ENCODE peak calls at places on chromosomes 12 and 14, in ten cellular contexts. One of them, this sample, is unnamed.
A peak's percentile ranks its signal among the peaks of the same experiment; 100 is the strongest.

GRCh38 chr12:72271401-72271740 is 799 bp upstream of the TRHDE start:
- DNase-seq in left ventricle myocardium inferior: no peak
- DNase-seq in pancreas: peak; percentile 75
- DNase-seq in NB4: no peak
- DNase-seq in tibial nerve: peak; percentile 8
- DNase-seq in fibroblast of mammary gland: no peak
- DNase-seq in lower leg skin: peak; percentile 83
- DNase-seq in upper lobe of right lung: peak; percentile 64
- DNase-seq in HepG2: no peak
- DNase-seq in fibroblast of lung: peak; percentile 72
- DNase-seq in this sample: peak; percentile 43

GRCh38 chr12:88958153-88958552 is 377.9 kb upstream of the KITLG start:
- DNase-seq in lower leg skin: no peak
- DNase-seq in left ventricle myocardium inferior: no peak
- DNase-seq in upper lobe of right lung: no peak
- DNase-seq in pancreas: no peak
- DNase-seq in fibroblast of lung: no peak
- DNase-seq in tibial nerve: no peak
- DNase-seq in NB4: no peak
- DNase-seq in fibroblast of mammary gland: no peak
- DNase-seq in HepG2: peak; percentile 46
- DNase-seq in this sample: no peak

GRCh38 chr12:110619534-110619953 is 5.6 kb downstream of the TCTN1 start:
- DNase-seq in fibroblast of mammary gland: peak; percentile 28
- DNase-seq in fibroblast of lung: no peak
- DNase-seq in tibial nerve: no peak
- DNase-seq in left ventricle myocardium inferior: no peak
- DNase-seq in pancreas: no peak
- DNase-seq in upper lobe of right lung: no peak
- DNase-seq in NB4: peak; percentile 48
- DNase-seq in HepG2: no peak
- DNase-seq in lower leg skin: no peak
- DNase-seq in this sample: no peak

GRCh38 chr14:74029136-74029535 is 10.0 kb downstream of the BBOF1 start:
- DNase-seq in tibial nerve: no peak
- DNase-seq in left ventricle myocardium inferior: no peak
- DNase-seq in fibroblast of lung: no peak
- DNase-seq in HepG2: no peak
- DNase-seq in pancreas: no peak
- DNase-seq in fibroblast of mammary gland: no peak
- DNase-seq in upper lobe of right lung: no peak
- DNase-seq in NB4: no peak
- DNase-seq in lower leg skin: no peak
- DNase-seq in this sample: no peak

GRCh38 chr12:94616217-94616729 is 34.1 kb downstream of the TMCC3 start:
- DNase-seq in fibroblast of mammary gland: no peak
- DNase-seq in HepG2: no peak
- DNase-seq in fibroblast of lung: no peak
- DNase-seq in pancreas: no peak
- DNase-seq in NB4: peak; percentile 15
- DNase-seq in tibial nerve: no peak
- DNase-seq in lower leg skin: no peak
- DNase-seq in upper lobe of right lung: no peak
- DNase-seq in left ventricle myocardium inferior: no peak
- DNase-seq in this sample: no peak

GRCh38 chr12:12890815-12891645 is at the start of gene GPRC5A:
- DNase-seq in fibroblast of lung: peak; percentile 98
- DNase-seq in lower leg skin: peak; percentile 97
- DNase-seq in NB4: peak; percentile 54
- DNase-seq in fibroblast of mammary gland: peak; percentile 97
- DNase-seq in HepG2: peak; percentile 30
- DNase-seq in pancreas: peak; percentile 86
- DNase-seq in left ventricle myocardium inferior: peak; percentile 76
- DNase-seq in tibial nerve: peak; percentile 79
- DNase-seq in upper lobe of right lung: peak; percentile 93
- DNase-seq in this sample: peak; percentile 98

GRCh38 chr12:110253176-110253575 is 27.9 kb upstream of the ATP2A2 start:
- DNase-seq in NB4: peak; percentile 32
- DNase-seq in pancreas: peak; percentile 57
- DNase-seq in tibial nerve: peak; percentile 17
- DNase-seq in fibroblast of lung: peak; percentile 72
- DNase-seq in lower leg skin: peak; percentile 85
- DNase-seq in HepG2: no peak
- DNase-seq in fibroblast of mammary gland: peak; percentile 64
- DNase-seq in upper lobe of right lung: peak; percentile 63
- DNase-seq in left ventricle myocardium inferior: peak; percentile 82
- DNase-seq in this sample: peak; percentile 59

GRCh38 chr12:109962388-109962787 is 33.8 kb downstream of the GIT2 start:
- DNase-seq in HepG2: no peak
- DNase-seq in fibroblast of lung: no peak
- DNase-seq in pancreas: no peak
- DNase-seq in upper lobe of right lung: no peak
- DNase-seq in tibial nerve: no peak
- DNase-seq in fibroblast of mammary gland: no peak
- DNase-seq in NB4: no peak
- DNase-seq in left ventricle myocardium inferior: no peak
- DNase-seq in lower leg skin: no peak
- DNase-seq in this sample: no peak

GRCh38 chr12:120238224-120238616 is 27.3 kb downstream of the PXN start:
- DNase-seq in HepG2: no peak
- DNase-seq in upper lobe of right lung: no peak
- DNase-seq in lower leg skin: no peak
- DNase-seq in tibial nerve: no peak
- DNase-seq in pancreas: no peak
- DNase-seq in left ventricle myocardium inferior: no peak
- DNase-seq in fibroblast of lung: no peak
- DNase-seq in NB4: no peak
- DNase-seq in fibroblast of mammary gland: no peak
- DNase-seq in this sample: no peak

GRCh38 chr12:70049596-70050360 is 193.5 kb upstream of the CNOT2 start:
- DNase-seq in NB4: peak; percentile 67
- DNase-seq in fibroblast of mammary gland: no peak
- DNase-seq in fibroblast of lung: no peak
- DNase-seq in upper lobe of right lung: no peak
- DNase-seq in pancreas: no peak
- DNase-seq in tibial nerve: no peak
- DNase-seq in left ventricle myocardium inferior: no peak
- DNase-seq in HepG2: no peak
- DNase-seq in lower leg skin: no peak
- DNase-seq in this sample: no peak
- TF ChIP-seq CTCF in NB4: no peak
- TF ChIP-seq CTCF in fibroblast of mammary gland: no peak
- TF ChIP-seq CTCF in fibroblast of lung: no peak
- TF ChIP-seq CTCF in upper lobe of right lung: no peak
- TF ChIP-seq CTCF in pancreas: no peak
- TF ChIP-seq CTCF in tibial nerve: no peak
- TF ChIP-seq CTCF in left ventricle myocardium inferior: no peak
- TF ChIP-seq CTCF in HepG2: no peak
- TF ChIP-seq CTCF in lower leg skin: no peak
- TF ChIP-seq CTCF in this sample: no peak

DNA sequence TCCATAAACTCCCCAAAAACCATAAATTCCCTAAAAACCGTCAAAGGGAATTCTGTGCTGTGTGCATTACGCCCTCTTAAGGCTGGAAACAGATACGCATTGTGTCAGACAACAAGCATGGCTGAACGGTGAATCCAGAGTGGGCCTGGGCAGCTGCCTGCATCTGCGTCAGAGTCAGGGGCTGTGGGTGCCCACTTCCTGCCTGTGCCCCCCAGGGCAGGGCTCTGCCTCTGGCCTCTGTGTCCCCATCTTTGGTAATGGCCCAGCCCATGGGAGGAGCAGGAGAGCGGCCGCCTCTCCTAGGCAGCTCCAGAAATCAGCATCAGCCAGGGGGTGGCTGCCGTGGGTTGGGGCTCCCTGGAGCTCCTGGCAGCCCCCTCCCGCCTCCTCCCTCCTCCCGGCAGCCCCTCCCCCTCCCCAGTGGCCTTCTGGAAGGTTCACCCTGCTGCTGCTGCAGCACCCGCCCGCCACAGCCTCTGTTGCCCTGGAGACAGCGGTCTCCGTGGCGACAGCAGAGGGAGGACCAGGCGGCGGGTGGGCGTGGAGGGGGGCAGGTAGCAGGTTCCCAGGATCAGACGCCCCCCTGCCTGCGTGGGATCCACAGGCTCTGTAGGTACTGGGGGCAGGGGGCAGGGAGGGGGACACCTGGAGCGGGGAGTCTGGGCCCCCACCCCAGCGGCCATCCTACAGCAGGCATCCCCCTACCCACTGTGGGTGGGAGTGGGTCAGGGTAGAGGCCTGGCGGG is 5.9 kb downstream of the MMP17 start:
- DNase-seq in fibroblast of mammary gland: peak; percentile 62
- DNase-seq in lower leg skin: no peak
- DNase-seq in tibial nerve: no peak
- DNase-seq in HepG2: no peak
- DNase-seq in fibroblast of lung: peak; percentile 40
- DNase-seq in NB4: peak; percentile 45
- DNase-seq in pancreas: peak; percentile 34
- DNase-seq in upper lobe of right lung: no peak
- DNase-seq in left ventricle myocardium inferior: no peak
- DNase-seq in this sample: no peak
- TF ChIP-seq CTCF in fibroblast of mammary gland: peak; percentile 68
- TF ChIP-seq CTCF in lower leg skin: no peak
- TF ChIP-seq CTCF in tibial nerve: peak; percentile 15
- TF ChIP-seq CTCF in HepG2: peak; percentile 66
- TF ChIP-seq CTCF in fibroblast of lung: peak; percentile 51
- TF ChIP-seq CTCF in NB4: peak; percentile 68
- TF ChIP-seq CTCF in pancreas: no peak
- TF ChIP-seq CTCF in upper lobe of right lung: no peak
- TF ChIP-seq CTCF in left ventricle myocardium inferior: no peak
- TF ChIP-seq CTCF in this sample: peak; percentile 72

DNA sequence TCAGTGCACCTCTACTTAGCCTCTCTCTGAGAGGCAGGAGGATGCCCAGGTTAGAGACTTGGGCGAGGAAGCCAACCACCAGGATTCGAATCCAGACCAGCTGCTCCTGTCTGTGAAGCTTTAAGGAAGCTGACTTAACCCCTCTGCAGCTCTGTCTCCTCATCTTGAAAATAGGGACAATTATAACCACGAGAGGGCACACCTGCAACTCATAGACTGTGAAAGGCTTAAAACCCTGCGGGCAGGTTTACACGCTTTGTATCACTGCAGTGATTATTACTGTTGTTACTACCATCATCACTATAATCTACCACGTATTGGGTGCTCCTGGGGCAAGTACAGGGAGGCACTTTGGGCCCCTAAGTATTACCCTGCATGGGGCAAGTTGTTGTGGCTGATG is 379.8 kb downstream of the VRK1 start:
- DNase-seq in tibial nerve: no peak
- DNase-seq in fibroblast of lung: no peak
- DNase-seq in pancreas: no peak
- DNase-seq in NB4: peak; percentile 44
- DNase-seq in left ventricle myocardium inferior: no peak
- DNase-seq in lower leg skin: no peak
- DNase-seq in HepG2: peak; percentile 18
- DNase-seq in upper lobe of right lung: no peak
- DNase-seq in fibroblast of mammary gland: peak; percentile 16
- DNase-seq in this sample: no peak
- TF ChIP-seq CTCF in tibial nerve: no peak
- TF ChIP-seq CTCF in fibroblast of lung: no peak
- TF ChIP-seq CTCF in pancreas: no peak
- TF ChIP-seq CTCF in NB4: peak; percentile 16
- TF ChIP-seq CTCF in left ventricle myocardium inferior: peak; percentile 22
- TF ChIP-seq CTCF in lower leg skin: no peak
- TF ChIP-seq CTCF in HepG2: peak; percentile 47
- TF ChIP-seq CTCF in upper lobe of right lung: peak; percentile 11
- TF ChIP-seq CTCF in fibroblast of mammary gland: peak; percentile 7
- TF ChIP-seq CTCF in this sample: no peak

GRCh38 chr14:76091036-76091435 is 60.7 kb upstream of the GPATCH2L start:
- DNase-seq in lower leg skin: peak; percentile 90
- DNase-seq in pancreas: no peak
- DNase-seq in tibial nerve: peak; percentile 26
- DNase-seq in NB4: peak; percentile 9
- DNase-seq in fibroblast of mammary gland: peak; percentile 36
- DNase-seq in HepG2: peak; percentile 15
- DNase-seq in fibroblast of lung: no peak
- DNase-seq in upper lobe of right lung: no peak
- DNase-seq in left ventricle myocardium inferior: peak; percentile 65
- DNase-seq in this sample: no peak
- TF ChIP-seq CTCF in lower leg skin: no peak
- TF ChIP-seq CTCF in pancreas: no peak
- TF ChIP-seq CTCF in tibial nerve: no peak
- TF ChIP-seq CTCF in NB4: no peak
- TF ChIP-seq CTCF in fibroblast of mammary gland: peak; percentile 35
- TF ChIP-seq CTCF in HepG2: peak; percentile 76
- TF ChIP-seq CTCF in fibroblast of lung: peak; percentile 19
- TF ChIP-seq CTCF in upper lobe of right lung: peak; percentile 22
- TF ChIP-seq CTCF in left ventricle myocardium inferior: peak; percentile 48
- TF ChIP-seq CTCF in this sample: peak; percentile 33

GRCh38 chr12:105561981-105562726 is 231.7 kb downstream of the C12orf75 start:
- DNase-seq in lower leg skin: peak; percentile 86
- DNase-seq in fibroblast of mammary gland: peak; percentile 88
- DNase-seq in tibial nerve: no peak
- DNase-seq in pancreas: no peak
- DNase-seq in upper lobe of right lung: no peak
- DNase-seq in fibroblast of lung: peak; percentile 91
- DNase-seq in NB4: no peak
- DNase-seq in left ventricle myocardium inferior: peak; percentile 30
- DNase-seq in HepG2: no peak
- DNase-seq in this sample: peak; percentile 67
- TF ChIP-seq CTCF in lower leg skin: no peak
- TF ChIP-seq CTCF in fibroblast of mammary gland: no peak
- TF ChIP-seq CTCF in tibial nerve: no peak
- TF ChIP-seq CTCF in pancreas: no peak
- TF ChIP-seq CTCF in upper lobe of right lung: no peak
- TF ChIP-seq CTCF in fibroblast of lung: peak; percentile 18
- TF ChIP-seq CTCF in NB4: no peak
- TF ChIP-seq CTCF in left ventricle myocardium inferior: peak; percentile 20
- TF ChIP-seq CTCF in HepG2: no peak
- TF ChIP-seq CTCF in this sample: no peak

GRCh38 chr14:102314242-102315011 is 5.1 kb upstream of the ZNF839 start:
- DNase-seq in fibroblast of lung: peak; percentile 82
- DNase-seq in NB4: peak; percentile 91
- DNase-seq in tibial nerve: peak; percentile 75
- DNase-seq in HepG2: peak; percentile 53
- DNase-seq in pancreas: peak; percentile 87
- DNase-seq in fibroblast of mammary gland: peak; percentile 84
- DNase-seq in left ventricle myocardium inferior: peak; percentile 87
- DNase-seq in lower leg skin: peak; percentile 97
- DNase-seq in upper lobe of right lung: peak; percentile 91
- DNase-seq in this sample: peak; percentile 72

GRCh38 chr14:102316048-102316745 is 3.3 kb upstream of the ZNF839 start:
- DNase-seq in pancreas: no peak
- DNase-seq in tibial nerve: peak; percentile 70
- DNase-seq in lower leg skin: no peak
- DNase-seq in upper lobe of right lung: no peak
- DNase-seq in fibroblast of lung: peak; percentile 79
- DNase-seq in fibroblast of mammary gland: peak; percentile 74
- DNase-seq in HepG2: peak; percentile 44
- DNase-seq in left ventricle myocardium inferior: no peak
- DNase-seq in NB4: no peak
- DNase-seq in this sample: peak; percentile 78

GRCh38 chr14:102317564-102318248 is 1.8 kb upstream of the ZNF839 start:
- DNase-seq in HepG2: peak; percentile 71
- DNase-seq in fibroblast of mammary gland: peak; percentile 18
- DNase-seq in lower leg skin: no peak
- DNase-seq in pancreas: no peak
- DNase-seq in left ventricle myocardium inferior: peak; percentile 42
- DNase-seq in fibroblast of lung: no peak
- DNase-seq in upper lobe of right lung: no peak
- DNase-seq in tibial nerve: no peak
- DNase-seq in NB4: peak; percentile 81
- DNase-seq in this sample: no peak

GRCh38 chr14:102318781-102319276 is 717 bp upstream of the ZNF839 start:
- DNase-seq in HepG2: no peak
- DNase-seq in left ventricle myocardium inferior: no peak
- DNase-seq in fibroblast of lung: no peak
- DNase-seq in upper lobe of right lung: no peak
- DNase-seq in NB4: no peak
- DNase-seq in pancreas: no peak
- DNase-seq in tibial nerve: peak; percentile 15
- DNase-seq in lower leg skin: no peak
- DNase-seq in fibroblast of mammary gland: no peak
- DNase-seq in this sample: no peak

GRCh38 chr14:102316746-102317563 is 2.6 kb upstream of the ZNF839 start:
- DNase-seq in tibial nerve: peak; percentile 88
- DNase-seq in fibroblast of lung: peak; percentile 95
- DNase-seq in NB4: peak; percentile 92
- DNase-seq in left ventricle myocardium inferior: peak; percentile 92
- DNase-seq in lower leg skin: peak; percentile 99
- DNase-seq in pancreas: peak; percentile 96
- DNase-seq in upper lobe of right lung: peak; percentile 96
- DNase-seq in fibroblast of mammary gland: peak; percentile 91
- DNase-seq in HepG2: peak; percentile 83
- DNase-seq in this sample: peak; percentile 88
- TF ChIP-seq CTCF in tibial nerve: peak; percentile 94
- TF ChIP-seq CTCF in fibroblast of lung: peak; percentile 70
- TF ChIP-seq CTCF in NB4: peak; percentile 59
- TF ChIP-seq CTCF in left ventricle myocardium inferior: peak; percentile 80
- TF ChIP-seq CTCF in lower leg skin: no peak
- TF ChIP-seq CTCF in pancreas: peak; percentile 74
- TF ChIP-seq CTCF in upper lobe of right lung: peak; percentile 74
- TF ChIP-seq CTCF in fibroblast of mammary gland: peak; percentile 56
- TF ChIP-seq CTCF in HepG2: peak; percentile 93
- TF ChIP-seq CTCF in this sample: peak; percentile 71